ENCODE peak calls at places on chromosomes 13 and 19, in ten cellular contexts. One of them, this sample, is unnamed.

GRCh38 chr13:44249439-44249838 is 124.2 kb upstream of the SERP2 start:
- DNase-seq in colonic mucosa: peak
- DNase-seq in uterus: peak
- DNase-seq in stimulated activated CD4-positive, alpha-beta T cell treated with anti-CD3 and anti-CD28 coated beads, Interleukin-4, amount 100 ng/mL, for 1 hour: no peak
- DNase-seq in kidney glomerular epithelial cell: no peak
- DNase-seq in HL-60: no peak
- DNase-seq in Right ventricle myocardium superior: peak
- DNase-seq in cerebellar cortex: no peak
- DNase-seq in activated CD8-positive, alpha-beta memory T cell treated with anti-CD3 and anti-CD28 coated beads, Interleukin-2, amount 10 ng/mL, durations not matched to agents 7 days and 5 days: no peak
- DNase-seq in HEK293T: no peak
- DNase-seq in this sample: no peak

GRCh38 chr19:50514346-50515167 is 844 bp upstream of the ASPDH start:
- DNase-seq in HL-60: no peak
- DNase-seq in colonic mucosa: no peak
- DNase-seq in kidney glomerular epithelial cell: no peak
- DNase-seq in Right ventricle myocardium superior: peak
- DNase-seq in stimulated activated CD4-positive, alpha-beta T cell treated with anti-CD3 and anti-CD28 coated beads, Interleukin-4, amount 100 ng/mL, for 1 hour: no peak
- DNase-seq in HEK293T: no peak
- DNase-seq in cerebellar cortex: peak
- DNase-seq in activated CD8-positive, alpha-beta memory T cell treated with anti-CD3 and anti-CD28 coated beads, Interleukin-2, amount 10 ng/mL, durations not matched to agents 7 days and 5 days: no peak
- DNase-seq in uterus: no peak
- DNase-seq in this sample: no peak

GRCh38 chr13:39483326-39483725 is 119.7 kb downstream of the LHFPL6 start:
- DNase-seq in cerebellar cortex: no peak
- DNase-seq in uterus: no peak
- DNase-seq in activated CD8-positive, alpha-beta memory T cell treated with anti-CD3 and anti-CD28 coated beads, Interleukin-2, amount 10 ng/mL, durations not matched to agents 7 days and 5 days: no peak
- DNase-seq in Right ventricle myocardium superior: no peak
- DNase-seq in colonic mucosa: no peak
- DNase-seq in kidney glomerular epithelial cell: no peak
- DNase-seq in stimulated activated CD4-positive, alpha-beta T cell treated with anti-CD3 and anti-CD28 coated beads, Interleukin-4, amount 100 ng/mL, for 1 hour: no peak
- DNase-seq in HL-60: no peak
- DNase-seq in HEK293T: no peak
- DNase-seq in this sample: no peak

GRCh38 chr19:17035842-17036424 is 9.3 kb upstream of the CPAMD8 start:
- DNase-seq in stimulated activated CD4-positive, alpha-beta T cell treated with anti-CD3 and anti-CD28 coated beads, Interleukin-4, amount 100 ng/mL, for 1 hour: no peak
- DNase-seq in HL-60: peak
- DNase-seq in cerebellar cortex: no peak
- DNase-seq in Right ventricle myocardium superior: peak
- DNase-seq in kidney glomerular epithelial cell: no peak
- DNase-seq in HEK293T: no peak
- DNase-seq in activated CD8-positive, alpha-beta memory T cell treated with anti-CD3 and anti-CD28 coated beads, Interleukin-2, amount 10 ng/mL, durations not matched to agents 7 days and 5 days: no peak
- DNase-seq in uterus: no peak
- DNase-seq in colonic mucosa: no peak
- DNase-seq in this sample: no peak

GRCh38 chr13:46385946-46386345 is 1.1 kb downstream of the RUBCNL start:
- DNase-seq in Right ventricle myocardium superior: no peak
- DNase-seq in HL-60: no peak
- DNase-seq in HEK293T: no peak
- DNase-seq in activated CD8-positive, alpha-beta memory T cell treated with anti-CD3 and anti-CD28 coated beads, Interleukin-2, amount 10 ng/mL, durations not matched to agents 7 days and 5 days: no peak
- DNase-seq in colonic mucosa: no peak
- DNase-seq in stimulated activated CD4-positive, alpha-beta T cell treated with anti-CD3 and anti-CD28 coated beads, Interleukin-4, amount 100 ng/mL, for 1 hour: no peak
- DNase-seq in cerebellar cortex: no peak
- DNase-seq in kidney glomerular epithelial cell: no peak
- DNase-seq in uterus: no peak
- DNase-seq in this sample: no peak

GRCh38 chr13:73695325-73695724 is 438.9 kb downstream of the KLF12 start:
- DNase-seq in kidney glomerular epithelial cell: no peak
- DNase-seq in uterus: no peak
- DNase-seq in cerebellar cortex: no peak
- DNase-seq in HEK293T: no peak
- DNase-seq in colonic mucosa: no peak
- DNase-seq in stimulated activated CD4-positive, alpha-beta T cell treated with anti-CD3 and anti-CD28 coated beads, Interleukin-4, amount 100 ng/mL, for 1 hour: no peak
- DNase-seq in Right ventricle myocardium superior: no peak
- DNase-seq in HL-60: no peak
- DNase-seq in activated CD8-positive, alpha-beta memory T cell treated with anti-CD3 and anti-CD28 coated beads, Interleukin-2, amount 10 ng/mL, durations not matched to agents 7 days and 5 days: no peak
- DNase-seq in this sample: no peak

GRCh38 chr13:21478881-21479808 is 20.0 kb upstream of the ZDHHC20 start:
- DNase-seq in activated CD8-positive, alpha-beta memory T cell treated with anti-CD3 and anti-CD28 coated beads, Interleukin-2, amount 10 ng/mL, durations not matched to agents 7 days and 5 days: peak
- DNase-seq in cerebellar cortex: peak
- DNase-seq in HL-60: peak
- DNase-seq in HEK293T: peak
- DNase-seq in Right ventricle myocardium superior: no peak
- DNase-seq in stimulated activated CD4-positive, alpha-beta T cell treated with anti-CD3 and anti-CD28 coated beads, Interleukin-4, amount 100 ng/mL, for 1 hour: no peak
- DNase-seq in kidney glomerular epithelial cell: peak
- DNase-seq in uterus: no peak
- DNase-seq in colonic mucosa: peak
- DNase-seq in this sample: no peak

GRCh38 chr13:109274188-109274821 is 512.1 kb downstream of the IRS2 start:
- DNase-seq in HL-60: no peak
- DNase-seq in uterus: no peak
- DNase-seq in stimulated activated CD4-positive, alpha-beta T cell treated with anti-CD3 and anti-CD28 coated beads, Interleukin-4, amount 100 ng/mL, for 1 hour: no peak
- DNase-seq in HEK293T: no peak
- DNase-seq in activated CD8-positive, alpha-beta memory T cell treated with anti-CD3 and anti-CD28 coated beads, Interleukin-2, amount 10 ng/mL, durations not matched to agents 7 days and 5 days: no peak
- DNase-seq in kidney glomerular epithelial cell: peak
- DNase-seq in cerebellar cortex: no peak
- DNase-seq in colonic mucosa: no peak
- DNase-seq in Right ventricle myocardium superior: no peak
- DNase-seq in this sample: no peak

GRCh38 chr19:52946322-52947310 is 16.1 kb downstream of the ZNF816 start:
- DNase-seq in HL-60: no peak
- DNase-seq in cerebellar cortex: peak
- DNase-seq in Right ventricle myocardium superior: peak
- DNase-seq in colonic mucosa: no peak
- DNase-seq in uterus: peak
- DNase-seq in kidney glomerular epithelial cell: no peak
- DNase-seq in activated CD8-positive, alpha-beta memory T cell treated with anti-CD3 and anti-CD28 coated beads, Interleukin-2, amount 10 ng/mL, durations not matched to agents 7 days and 5 days: no peak
- DNase-seq in HEK293T: no peak
- DNase-seq in stimulated activated CD4-positive, alpha-beta T cell treated with anti-CD3 and anti-CD28 coated beads, Interleukin-4, amount 100 ng/mL, for 1 hour: no peak
- DNase-seq in this sample: no peak

GRCh38 chr19:53883741-53884140 is 1.7 kb downstream of the PRKCG start:
- DNase-seq in kidney glomerular epithelial cell: no peak
- DNase-seq in uterus: no peak
- DNase-seq in Right ventricle myocardium superior: no peak
- DNase-seq in colonic mucosa: no peak
- DNase-seq in stimulated activated CD4-positive, alpha-beta T cell treated with anti-CD3 and anti-CD28 coated beads, Interleukin-4, amount 100 ng/mL, for 1 hour: no peak
- DNase-seq in cerebellar cortex: no peak
- DNase-seq in activated CD8-positive, alpha-beta memory T cell treated with anti-CD3 and anti-CD28 coated beads, Interleukin-2, amount 10 ng/mL, durations not matched to agents 7 days and 5 days: no peak
- DNase-seq in HEK293T: no peak
- DNase-seq in HL-60: no peak
- DNase-seq in this sample: no peak

GRCh38 chr13:98246538-98247172 is 69.6 kb upstream of the RNF113B start:
- DNase-seq in cerebellar cortex: no peak
- DNase-seq in activated CD8-positive, alpha-beta memory T cell treated with anti-CD3 and anti-CD28 coated beads, Interleukin-2, amount 10 ng/mL, durations not matched to agents 7 days and 5 days: no peak
- DNase-seq in uterus: no peak
- DNase-seq in HL-60: no peak
- DNase-seq in stimulated activated CD4-positive, alpha-beta T cell treated with anti-CD3 and anti-CD28 coated beads, Interleukin-4, amount 100 ng/mL, for 1 hour: no peak
- DNase-seq in kidney glomerular epithelial cell: no peak
- DNase-seq in Right ventricle myocardium superior: no peak
- DNase-seq in colonic mucosa: no peak
- DNase-seq in HEK293T: no peak
- DNase-seq in this sample: no peak

GRCh38 chr19:50648659-50649058 is 586 bp upstream of the C19orf81 start:
- DNase-seq in HEK293T: no peak
- DNase-seq in kidney glomerular epithelial cell: no peak
- DNase-seq in colonic mucosa: no peak
- DNase-seq in activated CD8-positive, alpha-beta memory T cell treated with anti-CD3 and anti-CD28 coated beads, Interleukin-2, amount 10 ng/mL, durations not matched to agents 7 days and 5 days: no peak
- DNase-seq in cerebellar cortex: no peak
- DNase-seq in Right ventricle myocardium superior: no peak
- DNase-seq in HL-60: no peak
- DNase-seq in stimulated activated CD4-positive, alpha-beta T cell treated with anti-CD3 and anti-CD28 coated beads, Interleukin-4, amount 100 ng/mL, for 1 hour: no peak
- DNase-seq in uterus: no peak
- DNase-seq in this sample: no peak

GRCh38 chr19:49064768-49065611 is at the start of gene NTF4:
- DNase-seq in stimulated activated CD4-positive, alpha-beta T cell treated with anti-CD3 and anti-CD28 coated beads, Interleukin-4, amount 100 ng/mL, for 1 hour: no peak
- DNase-seq in kidney glomerular epithelial cell: no peak
- DNase-seq in Right ventricle myocardium superior: peak
- DNase-seq in colonic mucosa: peak
- DNase-seq in HL-60: no peak
- DNase-seq in uterus: no peak
- DNase-seq in HEK293T: peak
- DNase-seq in cerebellar cortex: peak
- DNase-seq in activated CD8-positive, alpha-beta memory T cell treated with anti-CD3 and anti-CD28 coated beads, Interleukin-2, amount 10 ng/mL, durations not matched to agents 7 days and 5 days: no peak
- DNase-seq in this sample: no peak

GRCh38 chr13:108944760-108945159 is 315.3 kb downstream of the MYO16 start:
- DNase-seq in HEK293T: no peak
- DNase-seq in cerebellar cortex: no peak
- DNase-seq in Right ventricle myocardium superior: no peak
- DNase-seq in stimulated activated CD4-positive, alpha-beta T cell treated with anti-CD3 and anti-CD28 coated beads, Interleukin-4, amount 100 ng/mL, for 1 hour: no peak
- DNase-seq in activated CD8-positive, alpha-beta memory T cell treated with anti-CD3 and anti-CD28 coated beads, Interleukin-2, amount 10 ng/mL, durations not matched to agents 7 days and 5 days: no peak
- DNase-seq in kidney glomerular epithelial cell: no peak
- DNase-seq in uterus: no peak
- DNase-seq in colonic mucosa: no peak
- DNase-seq in HL-60: no peak
- DNase-seq in this sample: no peak

GRCh38 chr13:74067818-74068217 is 66.4 kb downstream of the KLF12 start:
- DNase-seq in cerebellar cortex: no peak
- DNase-seq in HEK293T: no peak
- DNase-seq in activated CD8-positive, alpha-beta memory T cell treated with anti-CD3 and anti-CD28 coated beads, Interleukin-2, amount 10 ng/mL, durations not matched to agents 7 days and 5 days: no peak
- DNase-seq in stimulated activated CD4-positive, alpha-beta T cell treated with anti-CD3 and anti-CD28 coated beads, Interleukin-4, amount 100 ng/mL, for 1 hour: no peak
- DNase-seq in kidney glomerular epithelial cell: no peak
- DNase-seq in Right ventricle myocardium superior: no peak
- DNase-seq in uterus: no peak
- DNase-seq in HL-60: no peak
- DNase-seq in colonic mucosa: no peak
- DNase-seq in this sample: no peak

GRCh38 chr19:55647732-55648656 is at the start of gene CCDC106:
- DNase-seq in uterus: peak
- DNase-seq in colonic mucosa: peak
- DNase-seq in kidney glomerular epithelial cell: peak
- DNase-seq in HL-60: peak
- DNase-seq in cerebellar cortex: peak
- DNase-seq in stimulated activated CD4-positive, alpha-beta T cell treated with anti-CD3 and anti-CD28 coated beads, Interleukin-4, amount 100 ng/mL, for 1 hour: peak
- DNase-seq in activated CD8-positive, alpha-beta memory T cell treated with anti-CD3 and anti-CD28 coated beads, Interleukin-2, amount 10 ng/mL, durations not matched to agents 7 days and 5 days: no peak
- DNase-seq in Right ventricle myocardium superior: peak
- DNase-seq in HEK293T: peak
- DNase-seq in this sample: no peak

GRCh38 chr13:30805603-30806011 is 70.3 kb downstream of the ALOX5AP start:
- DNase-seq in HEK293T: no peak
- DNase-seq in stimulated activated CD4-positive, alpha-beta T cell treated with anti-CD3 and anti-CD28 coated beads, Interleukin-4, amount 100 ng/mL, for 1 hour: no peak
- DNase-seq in activated CD8-positive, alpha-beta memory T cell treated with anti-CD3 and anti-CD28 coated beads, Interleukin-2, amount 10 ng/mL, durations not matched to agents 7 days and 5 days: no peak
- DNase-seq in uterus: no peak
- DNase-seq in kidney glomerular epithelial cell: peak
- DNase-seq in HL-60: no peak
- DNase-seq in cerebellar cortex: no peak
- DNase-seq in colonic mucosa: no peak
- DNase-seq in Right ventricle myocardium superior: peak
- DNase-seq in this sample: no peak

GRCh38 chr19:7533281-7533819 is 2.2 kb upstream of the PNPLA6 start:
- DNase-seq in HEK293T: no peak
- DNase-seq in Right ventricle myocardium superior: peak
- DNase-seq in activated CD8-positive, alpha-beta memory T cell treated with anti-CD3 and anti-CD28 coated beads, Interleukin-2, amount 10 ng/mL, durations not matched to agents 7 days and 5 days: no peak
- DNase-seq in HL-60: no peak
- DNase-seq in kidney glomerular epithelial cell: no peak
- DNase-seq in colonic mucosa: peak
- DNase-seq in cerebellar cortex: peak
- DNase-seq in uterus: peak
- DNase-seq in stimulated activated CD4-positive, alpha-beta T cell treated with anti-CD3 and anti-CD28 coated beads, Interleukin-4, amount 100 ng/mL, for 1 hour: no peak
- DNase-seq in this sample: no peak

GRCh38 chr19:55146078-55146647 is 2.8 kb downstream of the TNNT1 start:
- DNase-seq in HEK293T: peak
- DNase-seq in HL-60: peak
- DNase-seq in Right ventricle myocardium superior: no peak
- DNase-seq in stimulated activated CD4-positive, alpha-beta T cell treated with anti-CD3 and anti-CD28 coated beads, Interleukin-4, amount 100 ng/mL, for 1 hour: no peak
- DNase-seq in activated CD8-positive, alpha-beta memory T cell treated with anti-CD3 and anti-CD28 coated beads, Interleukin-2, amount 10 ng/mL, durations not matched to agents 7 days and 5 days: peak
- DNase-seq in cerebellar cortex: no peak
- DNase-seq in uterus: no peak
- DNase-seq in colonic mucosa: peak
- DNase-seq in kidney glomerular epithelial cell: no peak
- DNase-seq in this sample: no peak

GRCh38 chr19:37933965-37934364 is 27.0 kb downstream of the SIPA1L3 start:
- DNase-seq in Right ventricle myocardium superior: peak
- DNase-seq in stimulated activated CD4-positive, alpha-beta T cell treated with anti-CD3 and anti-CD28 coated beads, Interleukin-4, amount 100 ng/mL, for 1 hour: no peak
- DNase-seq in cerebellar cortex: no peak
- DNase-seq in colonic mucosa: no peak
- DNase-seq in kidney glomerular epithelial cell: peak
- DNase-seq in HEK293T: peak
- DNase-seq in uterus: no peak
- DNase-seq in HL-60: no peak
- DNase-seq in activated CD8-positive, alpha-beta memory T cell treated with anti-CD3 and anti-CD28 coated beads, Interleukin-2, amount 10 ng/mL, durations not matched to agents 7 days and 5 days: no peak
- DNase-seq in this sample: no peak

GRCh38 chr13:26653310-26653709 is 95.8 kb downstream of the WASF3 start:
- DNase-seq in colonic mucosa: no peak
- DNase-seq in HEK293T: no peak
- DNase-seq in stimulated activated CD4-positive, alpha-beta T cell treated with anti-CD3 and anti-CD28 coated beads, Interleukin-4, amount 100 ng/mL, for 1 hour: no peak
- DNase-seq in Right ventricle myocardium superior: no peak
- DNase-seq in HL-60: no peak
- DNase-seq in cerebellar cortex: no peak
- DNase-seq in kidney glomerular epithelial cell: peak
- DNase-seq in uterus: no peak
- DNase-seq in activated CD8-positive, alpha-beta memory T cell treated with anti-CD3 and anti-CD28 coated beads, Interleukin-2, amount 10 ng/mL, durations not matched to agents 7 days and 5 days: no peak
- DNase-seq in this sample: no peak

GRCh38 chr13:33776510-33776909 is 41.4 kb upstream of the RFC3 start:
- DNase-seq in HL-60: no peak
- DNase-seq in stimulated activated CD4-positive, alpha-beta T cell treated with anti-CD3 and anti-CD28 coated beads, Interleukin-4, amount 100 ng/mL, for 1 hour: no peak
- DNase-seq in HEK293T: no peak
- DNase-seq in colonic mucosa: no peak
- DNase-seq in uterus: no peak
- DNase-seq in cerebellar cortex: no peak
- DNase-seq in activated CD8-positive, alpha-beta memory T cell treated with anti-CD3 and anti-CD28 coated beads, Interleukin-2, amount 10 ng/mL, durations not matched to agents 7 days and 5 days: no peak
- DNase-seq in kidney glomerular epithelial cell: no peak
- DNase-seq in Right ventricle myocardium superior: no peak
- DNase-seq in this sample: no peak